ENCODE peak calls at places on chromosomes 12 and 14, in six cellular contexts. One of them, this sample, is unnamed.

GRCh38 chr12:117914686-117915085 is 54.1 kb downstream of the KSR2 start:
- DNase-seq in H1: no peak
- DNase-seq in IMR-90: no peak
- DNase-seq in H9: no peak
- DNase-seq in mesenchymal stem cell: no peak
- DNase-seq in neuronal stem cell: no peak
- DNase-seq in this sample: no peak

GRCh38 chr12:21848192-21848591 is 73.7 kb upstream of the KCNJ8 start:
- DNase-seq in H9: no peak
- DNase-seq in mesenchymal stem cell: no peak
- DNase-seq in H1: no peak
- DNase-seq in neuronal stem cell: no peak
- DNase-seq in IMR-90: no peak
- DNase-seq in this sample: no peak

GRCh38 chr14:24876996-24877395 is 173.0 kb downstream of the STXBP6 start:
- DNase-seq in H9: no peak
- DNase-seq in neuronal stem cell: no peak
- DNase-seq in IMR-90: no peak
- DNase-seq in H1: no peak
- DNase-seq in mesenchymal stem cell: no peak
- DNase-seq in this sample: no peak

GRCh38 chr14:21723431-21724045 is 49.9 kb upstream of the OR4E1 start:
- DNase-seq in H1: peak
- DNase-seq in IMR-90: no peak
- DNase-seq in mesenchymal stem cell: peak
- DNase-seq in H9: peak
- DNase-seq in neuronal stem cell: peak
- DNase-seq in this sample: no peak

GRCh38 chr12:115572440-115572839 is 705.1 kb downstream of the MED13L start:
- DNase-seq in mesenchymal stem cell: peak
- DNase-seq in neuronal stem cell: no peak
- DNase-seq in H1: no peak
- DNase-seq in H9: no peak
- DNase-seq in IMR-90: peak
- DNase-seq in this sample: no peak

GRCh38 chr14:51609251-51609986 is 42.3 kb upstream of the FRMD6 start:
- DNase-seq in mesenchymal stem cell: no peak
- DNase-seq in H1: no peak
- DNase-seq in IMR-90: peak
- DNase-seq in neuronal stem cell: no peak
- DNase-seq in H9: no peak
- DNase-seq in this sample: no peak

GRCh38 chr12:47039756-47040155 is 39.7 kb upstream of the PCED1B start:
- DNase-seq in H1: no peak
- DNase-seq in mesenchymal stem cell: no peak
- DNase-seq in H9: no peak
- DNase-seq in neuronal stem cell: no peak
- DNase-seq in IMR-90: no peak
- DNase-seq in this sample: no peak

GRCh38 chr12:94762259-94762942 is 112.0 kb upstream of the TMCC3 start:
- DNase-seq in H9: no peak
- DNase-seq in H1: no peak
- DNase-seq in neuronal stem cell: no peak
- DNase-seq in mesenchymal stem cell: peak
- DNase-seq in IMR-90: no peak
- DNase-seq in this sample: no peak

GRCh38 chr12:29149691-29150382 is 759 bp downstream of the FAR2 start:
- DNase-seq in H9: peak
- DNase-seq in IMR-90: no peak
- DNase-seq in mesenchymal stem cell: no peak
- DNase-seq in neuronal stem cell: no peak
- DNase-seq in H1: no peak
- DNase-seq in this sample: no peak

GRCh38 chr12:99498756-99499155 is 148.8 kb upstream of the GARIN6 start:
- DNase-seq in neuronal stem cell: no peak
- DNase-seq in IMR-90: peak
- DNase-seq in H1: peak
- DNase-seq in mesenchymal stem cell: peak
- DNase-seq in H9: peak
- DNase-seq in this sample: peak

GRCh38 chr14:69156224-69156623 is 3.3 kb upstream of the DCAF5 start:
- DNase-seq in mesenchymal stem cell: no peak
- DNase-seq in IMR-90: no peak
- DNase-seq in H1: no peak
- DNase-seq in H9: no peak
- DNase-seq in neuronal stem cell: no peak
- DNase-seq in this sample: no peak

GRCh38 chr14:78005325-78005724 is 164.8 kb upstream of the NRXN3 start:
- DNase-seq in H9: no peak
- DNase-seq in neuronal stem cell: no peak
- DNase-seq in mesenchymal stem cell: no peak
- DNase-seq in IMR-90: no peak
- DNase-seq in H1: no peak
- DNase-seq in this sample: no peak

GRCh38 chr14:95961481-95961880 is 77.7 kb upstream of the C14orf132 start:
- DNase-seq in H1: no peak
- DNase-seq in H9: no peak
- DNase-seq in mesenchymal stem cell: no peak
- DNase-seq in neuronal stem cell: no peak
- DNase-seq in IMR-90: no peak
- DNase-seq in this sample: no peak

GRCh38 chr12:6613776-6614512 is 6.8 kb upstream of the CHD4 start:
- DNase-seq in H1: peak
- DNase-seq in H9: peak
- DNase-seq in IMR-90: peak
- DNase-seq in mesenchymal stem cell: peak
- DNase-seq in neuronal stem cell: peak
- DNase-seq in this sample: peak

GRCh38 chr14:59595071-59595470 is 18.5 kb upstream of the CCDC175 start:
- DNase-seq in mesenchymal stem cell: no peak
- DNase-seq in H9: no peak
- DNase-seq in neuronal stem cell: no peak
- DNase-seq in H1: no peak
- DNase-seq in IMR-90: no peak
- DNase-seq in this sample: no peak

GRCh38 chr14:59600211-59600945 is 23.8 kb upstream of the CCDC175 start:
- DNase-seq in H9: no peak
- DNase-seq in neuronal stem cell: no peak
- DNase-seq in mesenchymal stem cell: no peak
- DNase-seq in IMR-90: peak
- DNase-seq in H1: no peak
- DNase-seq in this sample: no peak

DNA sequence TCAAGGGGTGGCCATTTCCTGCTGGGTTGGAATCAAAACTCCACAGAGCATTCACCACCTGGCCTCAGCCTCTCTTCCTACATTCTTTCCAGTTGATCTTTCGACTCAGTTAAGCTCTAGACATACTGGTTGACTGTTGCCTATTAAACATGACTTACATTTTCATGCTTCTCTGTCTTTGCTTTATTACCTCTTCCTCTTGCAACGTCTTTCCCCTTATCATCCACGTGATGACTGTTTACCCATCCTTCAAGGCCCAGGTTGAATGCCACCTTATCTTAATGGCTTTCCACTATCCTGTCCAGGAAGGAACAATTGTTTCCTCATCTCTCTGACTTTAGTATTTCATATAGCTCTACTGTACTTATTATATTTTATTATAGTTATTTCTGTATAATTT is 24.4 kb upstream of the CCDC175 start:
- DNase-seq in H9: no peak
- DNase-seq in neuronal stem cell: no peak
- DNase-seq in IMR-90: no peak
- DNase-seq in mesenchymal stem cell: no peak
- DNase-seq in H1: no peak
- DNase-seq in this sample: peak
- H4K8ac ChIP-seq in H9: no peak
- H4K8ac ChIP-seq in neuronal stem cell: no peak
- H4K8ac ChIP-seq in IMR-90: no peak
- H4K8ac ChIP-seq in mesenchymal stem cell: no peak
- H4K8ac ChIP-seq in H1: no peak
- H4K8ac ChIP-seq in this sample: no peak

GRCh38 chr14:63318835-63319234 is at the start of gene GPHB5:
- DNase-seq in mesenchymal stem cell: no peak
- DNase-seq in neuronal stem cell: no peak
- DNase-seq in H9: no peak
- DNase-seq in IMR-90: no peak
- DNase-seq in H1: no peak
- DNase-seq in this sample: no peak
- H4K91ac ChIP-seq in mesenchymal stem cell: no peak
- H4K91ac ChIP-seq in neuronal stem cell: no peak
- H4K91ac ChIP-seq in H9: no peak
- H4K91ac ChIP-seq in IMR-90: no peak
- H4K91ac ChIP-seq in H1: no peak
- H4K91ac ChIP-seq in this sample: no peak

DNA sequence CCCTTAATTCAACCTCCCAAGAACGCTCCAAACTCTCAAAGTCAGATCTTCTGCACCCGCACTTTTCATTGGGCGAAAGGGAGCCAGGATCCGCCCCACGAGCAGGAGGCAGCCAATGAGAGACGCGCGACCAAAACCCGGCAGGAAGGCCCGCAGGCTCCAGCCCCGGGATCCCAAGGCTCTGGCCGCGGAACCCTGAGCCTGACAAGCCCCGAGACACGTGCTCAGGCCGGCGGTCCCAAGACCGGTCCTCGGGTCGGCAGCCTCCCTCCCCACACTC is 438 bp downstream of the DDX54 start:
- DNase-seq in neuronal stem cell: peak
- DNase-seq in IMR-90: peak
- DNase-seq in H1: peak
- DNase-seq in H9: peak
- DNase-seq in mesenchymal stem cell: peak
- DNase-seq in this sample: peak
- H4K8ac ChIP-seq in neuronal stem cell: peak
- H4K8ac ChIP-seq in IMR-90: peak
- H4K8ac ChIP-seq in H1: peak
- H4K8ac ChIP-seq in H9: no peak
- H4K8ac ChIP-seq in mesenchymal stem cell: peak
- H4K8ac ChIP-seq in this sample: peak

DNA sequence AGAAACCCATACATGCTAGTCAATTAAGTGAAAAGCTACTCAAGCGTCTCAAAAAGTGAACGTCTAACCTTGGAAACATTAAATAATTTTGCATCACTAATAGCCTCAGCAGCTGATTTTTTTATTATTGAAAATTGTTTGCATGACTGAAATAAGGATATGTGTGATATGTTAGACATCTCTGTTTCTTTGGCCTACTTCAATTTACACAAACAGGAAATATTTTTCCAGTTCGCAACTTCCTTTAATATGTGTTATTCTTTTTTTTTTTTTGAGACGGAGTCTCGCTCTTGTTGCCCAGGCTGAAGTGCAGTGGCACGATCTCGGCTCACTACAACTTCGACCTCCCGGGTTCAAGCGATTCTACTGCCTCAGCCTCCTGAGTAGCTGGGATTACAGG is 27.1 kb downstream of the EFCAB11 start:
- DNase-seq in IMR-90: no peak
- DNase-seq in H1: no peak
- DNase-seq in H9: no peak
- DNase-seq in mesenchymal stem cell: no peak
- DNase-seq in neuronal stem cell: no peak
- DNase-seq in this sample: no peak
- H4K91ac ChIP-seq in IMR-90: no peak
- H4K91ac ChIP-seq in H1: no peak
- H4K91ac ChIP-seq in H9: no peak
- H4K91ac ChIP-seq in mesenchymal stem cell: no peak
- H4K91ac ChIP-seq in neuronal stem cell: no peak
- H4K91ac ChIP-seq in this sample: no peak

GRCh38 chr14:67237591-67237990 is 3.6 kb upstream of the PALS1 start:
- DNase-seq in H9: no peak
- DNase-seq in IMR-90: no peak
- DNase-seq in mesenchymal stem cell: no peak
- DNase-seq in neuronal stem cell: no peak
- DNase-seq in H1: no peak
- DNase-seq in this sample: no peak

GRCh38 chr14:67240168-67240932 is 885 bp upstream of the PALS1 start:
- DNase-seq in mesenchymal stem cell: no peak
- DNase-seq in H9: peak
- DNase-seq in IMR-90: peak
- DNase-seq in H1: no peak
- DNase-seq in neuronal stem cell: no peak
- DNase-seq in this sample: peak

GRCh38 chr14:67241416-67242362 is at the start of gene PALS1:
- DNase-seq in H1: no peak
- DNase-seq in mesenchymal stem cell: peak
- DNase-seq in neuronal stem cell: no peak
- DNase-seq in IMR-90: peak
- DNase-seq in H9: no peak
- DNase-seq in this sample: peak

GRCh38 chr14:67239582-67239981 is 1.7 kb upstream of the PALS1 start:
- DNase-seq in mesenchymal stem cell: no peak
- DNase-seq in H1: no peak
- DNase-seq in IMR-90: no peak
- DNase-seq in neuronal stem cell: no peak
- DNase-seq in H9: no peak
- DNase-seq in this sample: no peak

DNA sequence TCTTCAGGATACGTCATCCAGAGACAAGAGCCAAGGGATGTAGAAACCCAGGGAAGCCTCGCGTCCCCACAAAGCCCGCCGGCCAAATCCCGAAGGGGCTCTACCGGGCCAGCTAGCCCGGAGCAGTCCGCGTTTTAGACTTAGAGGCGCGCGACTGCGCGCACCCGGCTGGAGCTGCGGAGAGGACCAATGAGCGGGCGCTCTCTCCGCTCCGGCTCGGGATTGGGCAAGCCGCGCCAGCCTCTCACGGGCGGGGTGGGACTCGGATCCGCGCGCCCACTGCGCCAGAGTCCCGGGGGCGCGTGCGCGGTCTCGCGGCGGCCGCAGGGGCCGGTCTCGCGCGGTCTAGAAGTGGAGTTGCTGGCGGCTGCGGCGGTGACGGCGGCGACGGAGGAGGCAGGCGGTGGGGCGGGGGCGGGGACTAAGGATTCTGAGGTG is 238 bp upstream of the PALS1 start:
- DNase-seq in H1: peak
- DNase-seq in neuronal stem cell: peak
- DNase-seq in IMR-90: peak
- DNase-seq in H9: peak
- DNase-seq in mesenchymal stem cell: peak
- DNase-seq in this sample: peak
- H4K8ac ChIP-seq in H1: peak
- H4K8ac ChIP-seq in neuronal stem cell: no peak
- H4K8ac ChIP-seq in IMR-90: peak
- H4K8ac ChIP-seq in H9: no peak
- H4K8ac ChIP-seq in mesenchymal stem cell: no peak
- H4K8ac ChIP-seq in this sample: no peak

GRCh38 chr14:104091927-104092771 is 6.6 kb downstream of the ASPG start:
- DNase-seq in H9: no peak
- DNase-seq in neuronal stem cell: no peak
- DNase-seq in H1: no peak
- DNase-seq in mesenchymal stem cell: no peak
- DNase-seq in IMR-90: no peak
- DNase-seq in this sample: no peak
- H4K91ac ChIP-seq in H9: no peak
- H4K91ac ChIP-seq in neuronal stem cell: no peak
- H4K91ac ChIP-seq in H1: no peak
- H4K91ac ChIP-seq in mesenchymal stem cell: no peak
- H4K91ac ChIP-seq in IMR-90: no peak
- H4K91ac ChIP-seq in this sample: no peak

This sample was measured in trophoblast cell.